ENCODE peak calls at places on chromosome 18, in nine cellular contexts. P is foreskin fibroblast, F is kidney, A is right lobe of liver, W is breast epithelium, H is progenitor cell of endocrine pancreas, M is GM12864, J is bronchial epithelial cell, B is astrocyte. G is an unnamed sample.

GRCh38 chr18:2971741-2972552 is 41.0 kb downstream of the LPIN2 start:
- DNase-seq in P (no peak), F (peak; percentile 90), A (peak; percentile 66), W (peak; percentile 25), H (no peak), M (peak; percentile 82), J (no peak), B (no peak), G (no peak)

GRCh38 chr18:33596178-33596854 is 18.3 kb downstream of the ASXL3 start:
- DNase-seq in P (peak; percentile 31), F (no peak), A (no peak), W (no peak), H (no peak), M (no peak), J (peak; percentile 90), B (peak; percentile 71), G (no peak)

GRCh38 chr18:63161032-63161727 is 158.4 kb downstream of the BCL2 start:
- DNase-seq in P (no peak), F (no peak), A (no peak), W (no peak), H (no peak), M (peak; percentile 91), J (no peak), B (no peak), G (no peak)

GRCh38 chr18:62773691-62774090 is 58.4 kb downstream of the PHLPP1 start:
- DNase-seq in P (no peak), F (no peak), A (no peak), W (no peak), H (no peak), M (no peak), J (no peak), B (no peak), G (no peak)

GRCh38 chr18:57998461-57998860 is 45.6 kb upstream of the NEDD4L start:
- DNase-seq in P (peak; percentile 28), F (no peak), A (no peak), W (no peak), H (no peak), M (no peak), J (peak; percentile 84), B (no peak), G (no peak)

GRCh38 chr18:58321986-58322385 is 278.0 kb downstream of the NEDD4L start:
- DNase-seq in P (peak; percentile 69), F (no peak), A (no peak), W (peak; percentile 77), H (no peak), M (peak; percentile 55), J (peak; percentile 86), B (peak; percentile 75), G (no peak)

GRCh38 chr18:9698497-9698896 is 9.6 kb upstream of the RAB31 start:
- DNase-seq in P (no peak), F (no peak), A (no peak), W (no peak), H (no peak), M (no peak), J (no peak), B (no peak), G (no peak)

GRCh38 chr18:32032609-32033008 is 14.0 kb downstream of the RNF125 start:
- DNase-seq in P (no peak), F (no peak), A (no peak), W (no peak), H (no peak), M (no peak), J (no peak), B (no peak), G (no peak)

GRCh38 chr18:48968412-48969215 is 17.8 kb upstream of the SMAD7 start:
- DNase-seq in P (no peak), F (no peak), A (no peak), W (no peak), H (no peak), M (no peak), J (no peak), B (no peak), G (no peak)

GRCh38 chr18:59835656-59836379 is 64.0 kb upstream of the PMAIP1 start:
- DNase-seq in P (no peak), F (no peak), A (no peak), W (no peak), H (no peak), M (peak; percentile 51), J (no peak), B (peak; percentile 26), G (no peak)

GRCh38 chr18:75137346-75137877 is 71.5 kb downstream of the PTGR3 start:
- DNase-seq in P (no peak), F (no peak), A (no peak), W (no peak), H (no peak), M (no peak), J (no peak), B (no peak), G (no peak)

GRCh38 chr18:28684746-28685145 is 507.8 kb upstream of the CDH2 start:
- DNase-seq in P (peak; percentile 80), F (no peak), A (no peak), W (no peak), H (no peak), M (no peak), J (no peak), B (peak; percentile 12), G (no peak)

GRCh38 chr18:11999431-11999830 is 18.1 kb downstream of the IMPA2 start:
- DNase-seq in P (no peak), F (peak; percentile 43), A (no peak), W (no peak), H (no peak), M (no peak), J (no peak), B (no peak), G (no peak)
- TF ChIP-seq CTCF in P (no peak), F (no peak), A (no peak), W (no peak), H (no peak), M (no peak), J (no peak), B (no peak), G (no peak)

GRCh38 chr18:69636529-69637301 is 236.0 kb downstream of the DOK6 start:
- DNase-seq in P (no peak), F (no peak), A (no peak), W (no peak), H (no peak), M (no peak), J (no peak), B (no peak), G (no peak)
- TF ChIP-seq CTCF in P (peak; percentile 8), F (no peak), A (no peak), W (no peak), H (peak; percentile 28), M (peak; percentile 56), J (no peak), B (no peak), G (peak; percentile 41)

GRCh38 chr18:43420950-43421349 is 143.7 kb upstream of the SYT4 start:
- DNase-seq in P (no peak), F (no peak), A (no peak), W (no peak), H (no peak), M (no peak), J (no peak), B (no peak), G (no peak)
- TF ChIP-seq CTCF in P (no peak), F (no peak), A (peak; percentile 3), W (no peak), H (peak; percentile 58), M (peak; percentile 37), J (peak; percentile 33), B (peak; percentile 24), G (peak; percentile 46)

DNA sequence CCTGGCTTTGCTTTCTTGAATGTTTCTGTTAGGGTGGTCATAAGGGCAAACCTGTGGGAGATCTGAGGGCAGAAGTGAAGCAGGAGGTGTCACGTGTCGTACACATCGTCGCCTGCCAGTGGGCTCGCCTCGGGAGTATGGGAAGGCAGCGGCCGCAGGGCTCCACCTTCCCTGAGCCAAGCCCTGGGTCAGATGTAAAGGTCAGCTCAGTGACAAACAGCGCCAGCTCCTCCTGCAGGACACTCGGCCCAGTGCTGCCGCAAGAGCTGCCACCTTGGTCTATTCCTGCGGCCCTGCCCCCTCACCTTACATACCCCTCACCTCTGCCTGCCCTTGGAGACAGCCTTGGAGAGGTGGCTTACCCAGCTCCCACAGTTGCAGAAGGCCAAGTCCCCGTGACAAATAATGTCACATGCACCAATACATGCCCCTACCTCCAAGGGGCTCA is 64.2 kb downstream of the PSMG2 start:
- DNase-seq in P (no peak), F (peak; percentile 37), A (no peak), W (no peak), H (peak; percentile 21), M (no peak), J (no peak), B (no peak), G (no peak)
- TF ChIP-seq CTCF in P (no peak), F (no peak), A (peak; percentile 9), W (no peak), H (peak; percentile 50), M (no peak), J (peak; percentile 11), B (no peak), G (peak; percentile 14)

DNA sequence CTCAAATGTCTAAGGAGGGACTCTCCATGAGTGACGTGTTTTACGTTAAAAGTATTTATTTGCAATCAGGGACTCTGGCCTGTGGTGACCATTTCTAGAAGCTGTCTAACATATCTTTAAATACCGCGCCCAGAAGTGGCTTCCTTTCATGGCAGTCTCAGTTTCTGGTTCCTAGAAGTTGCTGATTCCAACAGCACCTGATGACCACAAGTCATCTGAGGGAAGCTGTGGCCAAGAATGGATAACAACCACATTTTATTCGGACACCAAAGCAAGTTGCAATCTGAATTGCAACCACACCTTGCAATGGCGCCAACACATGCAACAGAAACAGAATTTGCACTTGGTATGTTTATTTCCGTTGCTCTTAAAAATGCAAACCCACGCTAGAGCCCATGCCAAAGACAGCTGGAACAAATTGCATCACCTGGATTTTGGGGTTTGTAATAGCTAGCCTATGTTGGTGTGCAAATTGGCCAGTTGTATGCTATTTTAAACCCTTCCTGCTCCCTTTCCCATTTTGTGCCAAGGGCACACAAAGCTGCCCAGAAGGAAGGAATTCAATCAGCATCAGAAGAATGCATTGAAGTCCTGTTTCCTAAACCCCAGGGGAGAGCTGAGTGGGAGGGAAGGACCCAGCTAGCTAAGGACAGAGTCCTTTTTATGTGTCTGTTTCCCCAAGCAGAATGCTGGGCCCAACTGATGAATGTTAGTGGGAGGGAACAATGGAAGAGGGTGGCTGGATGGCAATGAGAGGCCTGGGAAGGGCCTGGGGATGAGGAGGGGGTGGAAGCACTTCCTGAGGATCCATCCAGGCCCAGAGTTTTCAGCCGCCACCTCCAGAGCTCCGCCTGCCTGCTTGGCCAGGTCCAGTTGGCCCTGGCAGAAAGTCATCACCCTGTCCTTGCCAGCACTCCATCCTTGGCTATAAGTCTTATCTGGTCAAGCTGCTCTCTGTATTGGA is 32.9 kb downstream of the MEX3C start:
- DNase-seq in P (no peak), F (no peak), A (no peak), W (peak; percentile 80), H (no peak), M (no peak), J (no peak), B (peak; percentile 20), G (no peak)
- TF ChIP-seq CTCF in P (no peak), F (no peak), A (no peak), W (no peak), H (no peak), M (no peak), J (no peak), B (no peak), G (peak; percentile 11)

GRCh38 chr18:666177-666576 is 8.7 kb downstream of the TYMS start:
- DNase-seq in P (no peak), F (no peak), A (no peak), W (no peak), H (no peak), M (no peak), J (no peak), B (no peak), G (no peak)
- TF ChIP-seq CTCF in P (no peak), F (no peak), A (peak; percentile 15), W (no peak), H (no peak), M (peak; percentile 37), J (peak; percentile 32), B (no peak), G (no peak)

GRCh38 chr18:23077493-23078256 is 57.6 kb upstream of the CABLES1 start:
- DNase-seq in P (no peak), F (peak; percentile 23), A (no peak), W (peak; percentile 24), H (no peak), M (no peak), J (peak; percentile 23), B (no peak), G (no peak)
- TF ChIP-seq CTCF in P (no peak), F (peak; percentile 54), A (peak; percentile 20), W (no peak), H (peak; percentile 22), M (peak; percentile 6), J (peak; percentile 40), B (peak; percentile 5), G (peak; percentile 60)